ENCODE peak calls at places on chromosomes 3 and 15, in eight cellular contexts. H is bronchial epithelial cell, J is psoas muscle, X is fibroblast of mammary gland, M is body of pancreas, E is stomach, F is right cardiac atrium, S is lower leg skin. Q is an unnamed sample.

GRCh38 chr15:91548588-91548987 is 304.9 kb upstream of the SLCO3A1 start:
- DNase-seq in H (no peak), J (no peak), X (no peak), M (no peak), E (no peak), F (peak), S (no peak), Q (no peak)

GRCh38 chr3:58657571-58658141 is 8.9 kb downstream of the FAM3D start:
- DNase-seq in H (peak), J (no peak), X (no peak), M (no peak), E (peak), F (no peak), S (no peak), Q (peak)

GRCh38 chr15:37038036-37038715 is 62.2 kb downstream of the MEIS2 start:
- DNase-seq in H (no peak), J (no peak), X (no peak), M (no peak), E (no peak), F (no peak), S (no peak), Q (no peak)

GRCh38 chr3:55562672-55563071 is 75.6 kb upstream of the WNT5A start:
- DNase-seq in H (no peak), J (no peak), X (no peak), M (no peak), E (no peak), F (no peak), S (no peak), Q (no peak)

GRCh38 chr3:72938471-72939265 is 50.8 kb downstream of the GXYLT2 start:
- DNase-seq in H (peak), J (peak), X (peak), M (peak), E (peak), F (peak), S (peak), Q (peak)

GRCh38 chr15:85723960-85724945 is 70.5 kb downstream of the KLHL25 start:
- DNase-seq in H (no peak), J (no peak), X (no peak), M (no peak), E (no peak), F (no peak), S (no peak), Q (no peak)

GRCh38 chr3:160399347-160400047 is at the start of gene SMC4:
- DNase-seq in H (peak), J (peak), X (peak), M (peak), E (peak), F (peak), S (peak), Q (peak)

GRCh38 chr3:9180764-9181117 is 68.7 kb downstream of the SRGAP3 start:
- DNase-seq in H (no peak), J (no peak), X (no peak), M (no peak), E (no peak), F (no peak), S (no peak), Q (no peak)

GRCh38 chr15:33547876-33548275 is 237.1 kb downstream of the RYR3 start:
- DNase-seq in H (peak), J (peak), X (peak), M (no peak), E (no peak), F (peak), S (no peak), Q (no peak)

GRCh38 chr3:45269952-45270351 is 43.9 kb upstream of the TMEM158 start:
- DNase-seq in H (no peak), J (no peak), X (peak), M (no peak), E (no peak), F (no peak), S (no peak), Q (no peak)

GRCh38 chr3:127733781-127734180 is 61.0 kb downstream of the ABTB1 start:
- DNase-seq in H (no peak), J (no peak), X (no peak), M (no peak), E (no peak), F (no peak), S (no peak), Q (no peak)

GRCh38 chr15:54579855-54580254 is 601.6 kb downstream of the UNC13C start:
- DNase-seq in H (no peak), J (no peak), X (no peak), M (no peak), E (no peak), F (no peak), S (no peak), Q (no peak)

GRCh38 chr3:127134887-127135240 is 58.1 kb upstream of the PRR23E start:
- DNase-seq in H (no peak), J (no peak), X (no peak), M (no peak), E (no peak), F (no peak), S (no peak), Q (no peak)

GRCh38 chr3:187777331-187778046 is 32.2 kb upstream of the BCL6 start:
- DNase-seq in H (peak), J (no peak), X (peak), M (no peak), E (no peak), F (no peak), S (peak), Q (no peak)

GRCh38 chr3:13871791-13872190 is 8.1 kb downstream of the WNT7A start:
- DNase-seq in H (no peak), J (no peak), X (no peak), M (no peak), E (no peak), F (no peak), S (no peak), Q (no peak)

GRCh38 chr3:193614430-193614829 is 21.4 kb downstream of the OPA1 start:
- DNase-seq in H (no peak), J (no peak), X (peak), M (no peak), E (no peak), F (no peak), S (no peak), Q (no peak)
- H3K4me3 ChIP-seq in H (no peak), J (no peak), X (no peak), M (no peak), E (no peak), F (no peak), S (no peak), Q (no peak)

DNA sequence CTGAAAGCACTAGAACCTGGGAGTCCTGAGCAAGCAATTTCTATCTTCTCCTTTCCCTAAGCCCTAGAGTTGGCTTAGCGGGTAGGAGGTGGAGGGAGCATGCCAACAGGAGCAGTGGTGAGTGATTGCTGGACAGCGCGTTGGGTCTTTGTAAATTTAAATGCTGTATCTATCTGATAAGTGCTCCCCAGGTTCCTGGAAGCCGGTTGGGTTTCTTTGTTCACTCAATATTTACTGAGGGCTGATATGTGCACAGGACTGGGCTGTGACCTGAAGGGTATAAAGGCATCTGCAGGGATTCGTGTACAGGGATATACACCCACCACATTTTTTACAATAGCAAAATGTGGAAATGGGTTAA is 2.2 kb downstream of the PDIA5 start:
- DNase-seq in H (no peak), J (no peak), X (no peak), M (peak), E (peak), F (no peak), S (no peak), Q (no peak)
- H3K4me3 ChIP-seq in H (no peak), J (no peak), X (peak), M (no peak), E (peak), F (no peak), S (no peak), Q (peak)

GRCh38 chr3:1091276-1091675 is 1.5 kb upstream of the CNTN6 start:
- DNase-seq in H (no peak), J (no peak), X (no peak), M (no peak), E (no peak), F (no peak), S (no peak), Q (no peak)

GRCh38 chr3:1088503-1088902 is 4.3 kb upstream of the CNTN6 start:
- DNase-seq in H (no peak), J (no peak), X (no peak), M (no peak), E (no peak), F (no peak), S (no peak), Q (no peak)

GRCh38 chr3:1092061-1092460 is 763 bp upstream of the CNTN6 start:
- DNase-seq in H (no peak), J (no peak), X (no peak), M (no peak), E (no peak), F (no peak), S (no peak), Q (no peak)

GRCh38 chr3:1093216-1093615 is 392 bp downstream of the CNTN6 start:
- DNase-seq in H (no peak), J (no peak), X (no peak), M (no peak), E (no peak), F (no peak), S (no peak), Q (no peak)

GRCh38 chr3:1092771-1093170 is at the start of gene CNTN6:
- DNase-seq in H (no peak), J (no peak), X (no peak), M (no peak), E (no peak), F (no peak), S (no peak), Q (no peak)
- H3K4me3 ChIP-seq in H (no peak), J (no peak), X (no peak), M (no peak), E (no peak), F (no peak), S (no peak), Q (no peak)

GRCh38 chr3:48128779-48129178 is 59.4 kb downstream of the CDC25A start:
- DNase-seq in H (peak), J (no peak), X (no peak), M (no peak), E (no peak), F (no peak), S (no peak), Q (no peak)
- H3K4me3 ChIP-seq in H (no peak), J (no peak), X (no peak), M (no peak), E (no peak), F (no peak), S (no peak), Q (no peak)

GRCh38 chr3:116444819-116445290 is 432 bp downstream of the LSAMP start:
- DNase-seq in H (no peak), J (no peak), X (no peak), M (no peak), E (no peak), F (peak), S (no peak), Q (no peak)
- H3K4me3 ChIP-seq in H (no peak), J (no peak), X (peak), M (no peak), E (peak), F (peak), S (no peak), Q (peak)

GRCh38 chr3:194396561-194396896 is 2.5 kb downstream of the GP5 start:
- DNase-seq in H (no peak), J (no peak), X (no peak), M (no peak), E (no peak), F (no peak), S (no peak), Q (no peak)
- H3K4me3 ChIP-seq in H (no peak), J (peak), X (no peak), M (no peak), E (peak), F (no peak), S (no peak), Q (peak)

GRCh38 chr3:114746502-114746901 is 400.6 kb downstream of the ZBTB20 start:
- DNase-seq in H (no peak), J (no peak), X (peak), M (no peak), E (no peak), F (no peak), S (no peak), Q (no peak)

GRCh38 chr3:114739627-114740026 is 407.5 kb downstream of the ZBTB20 start:
- DNase-seq in H (no peak), J (no peak), X (no peak), M (no peak), E (no peak), F (no peak), S (no peak), Q (no peak)

GRCh38 chr3:114741066-114741465 is 406.0 kb downstream of the ZBTB20 start:
- DNase-seq in H (peak), J (no peak), X (peak), M (no peak), E (no peak), F (no peak), S (no peak), Q (no peak)

GRCh38 chr3:114745322-114746240 is 401.5 kb downstream of the ZBTB20 start:
- DNase-seq in H (peak), J (no peak), X (peak), M (peak), E (no peak), F (no peak), S (peak), Q (no peak)

DNA sequence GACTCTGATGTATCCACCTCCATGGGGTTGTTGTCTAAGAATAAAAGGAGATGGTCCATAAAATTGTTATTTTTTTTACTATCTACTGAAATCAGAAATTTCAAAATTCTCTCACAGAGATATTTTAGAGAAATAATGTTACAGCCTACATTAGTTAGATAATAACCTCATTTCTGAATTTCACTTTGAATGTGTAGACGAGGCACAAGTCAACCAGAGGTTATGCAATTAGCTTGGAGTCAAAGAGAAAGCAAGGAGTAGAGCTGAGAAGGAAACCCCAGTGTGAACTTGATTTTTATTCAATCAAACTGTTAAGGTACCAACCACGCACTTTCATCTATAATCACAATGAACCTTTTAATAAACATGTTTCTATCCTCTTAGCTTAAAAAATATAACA is 403.3 kb downstream of the ZBTB20 start:
- DNase-seq in H (no peak), J (no peak), X (no peak), M (no peak), E (no peak), F (no peak), S (no peak), Q (no peak)
- H3K4me3 ChIP-seq in H (no peak), J (no peak), X (no peak), M (no peak), E (no peak), F (no peak), S (no peak), Q (no peak)